ENCODE peak calls at places on chromosome 2, in seven cellular contexts. F, Z, P, N, C, G and S are unnamed samples.
A peak's percentile ranks its signal among the peaks of the same experiment; 100 is the strongest.

GRCh38 chr2:222127660-222128059 is 171.1 kb downstream of the PAX3 start:
- DNase-seq in G (no peak), N (no peak), C (no peak), F (no peak), P (no peak), Z (no peak), S (no peak)

GRCh38 chr2:226661789-226662545 is 137.7 kb downstream of the IRS1 start:
- DNase-seq in G (no peak), N (no peak), F (no peak), C (no peak), P (peak; percentile 80), Z (peak; percentile 15), S (no peak)

GRCh38 chr2:135785032-135785431 is 43.4 kb downstream of the UBXN4 start:
- DNase-seq in G (no peak), C (no peak), F (no peak), N (no peak), P (no peak), Z (no peak), S (no peak)

GRCh38 chr2:118224144-118224887 is 136.0 kb downstream of the INSIG2 start:
- DNase-seq in C (no peak), P (peak; percentile 53), N (peak; percentile 70), Z (no peak), F (peak; percentile 66), G (peak; percentile 61), S (no peak)

GRCh38 chr2:157302492-157303099 is 23.0 kb downstream of the ERMN start:
- DNase-seq in G (peak; percentile 80), C (no peak), F (no peak), Z (peak; percentile 28), N (peak; percentile 82), P (no peak), S (no peak)

GRCh38 chr2:131031431-131031841 is 61.8 kb downstream of the FAM168B start:
- DNase-seq in N (no peak), Z (no peak), G (no peak), P (no peak), F (no peak), C (no peak), S (no peak)

GRCh38 chr2:138779451-138780440 is at the start of gene NXPH2:
- DNase-seq in P (no peak), N (peak; percentile 79), C (no peak), Z (peak; percentile 14), G (peak; percentile 63), F (peak; percentile 58), S (no peak)

GRCh38 chr2:9288233-9288632 is 81.6 kb downstream of the ASAP2 start:
- DNase-seq in P (no peak), G (no peak), Z (no peak), N (no peak), C (no peak), F (no peak), S (no peak)

GRCh38 chr2:212484563-212485080 is 54.0 kb downstream of the ERBB4 start:
- DNase-seq in G (peak; percentile 35), C (no peak), N (peak; percentile 5), Z (no peak), P (no peak), F (no peak), S (no peak)

GRCh38 chr2:96760986-96761832 is 507 bp downstream of the CNNM4 start:
- DNase-seq in N (peak; percentile 51), F (peak; percentile 77), C (peak; percentile 68), P (no peak), Z (no peak), G (peak; percentile 45), S (peak; percentile 51)

GRCh38 chr2:77962943-77963342 is 440.8 kb upstream of the LRRTM4 start:
- DNase-seq in P (no peak), C (no peak), N (no peak), Z (no peak), G (no peak), F (no peak), S (no peak)

GRCh38 chr2:26739514-26739913 is 24.6 kb upstream of the SLC35F6 start:
- DNase-seq in C (no peak), Z (no peak), F (no peak), N (no peak), G (no peak), P (no peak), S (no peak)

DNA sequence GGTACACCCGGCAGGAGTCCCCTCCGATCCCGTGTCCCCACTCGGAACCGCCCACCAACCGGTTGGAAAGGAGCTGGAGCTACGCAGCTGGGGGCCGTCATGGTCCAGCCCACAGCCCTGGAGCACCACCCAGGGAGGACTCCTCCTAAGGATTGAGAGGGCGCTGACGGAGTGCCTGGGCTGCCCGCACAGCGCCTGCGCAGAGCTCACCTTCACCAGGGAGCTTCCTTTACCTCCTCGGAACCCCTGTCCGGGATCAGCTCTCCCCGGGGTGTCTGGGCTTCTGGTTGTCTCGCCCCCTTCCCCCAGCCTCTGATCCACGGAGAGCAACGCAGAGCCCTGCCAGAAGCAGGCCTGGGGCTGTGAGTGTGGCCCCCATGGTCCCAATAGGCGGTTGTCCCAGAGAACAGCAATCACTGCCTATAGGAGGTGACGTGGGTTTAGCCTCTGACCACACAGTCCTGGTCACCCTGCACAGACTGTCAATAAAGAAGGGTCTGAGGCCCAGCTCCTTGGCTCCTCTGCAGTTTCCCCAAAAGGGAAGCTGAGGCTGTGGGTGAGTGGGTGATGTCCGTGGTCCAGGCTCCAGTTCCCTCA is 14.6 kb downstream of the ALPG start:
- DNase-seq in C (no peak), Z (no peak), N (peak; percentile 33), G (peak; percentile 75), F (no peak), P (no peak), S (no peak)
- H3K4me3 ChIP-seq in C (peak overlapping the region; percentile 29), Z (no peak overlapping the region), N (peak overlapping the region; percentile 52), G (peak overlapping the region; percentile 91), F (no peak overlapping the region), P (no peak overlapping the region), S (no peak overlapping the region)

GRCh38 chr2:19371996-19372582 is 13.7 kb upstream of the OSR1 start:
- DNase-seq in C (no peak), Z (no peak), G (no peak), N (no peak), F (no peak), P (no peak), S (no peak)

GRCh38 chr2:19380532-19380931 is 22.1 kb upstream of the OSR1 start:
- DNase-seq in N (no peak), F (no peak), Z (peak; percentile 40), P (no peak), C (no peak), G (no peak), S (no peak)

GRCh38 chr2:19378939-19379338 is 20.5 kb upstream of the OSR1 start:
- DNase-seq in G (no peak), N (no peak), C (no peak), P (no peak), Z (no peak), F (no peak), S (no peak)

GRCh38 chr2:19373352-19373751 is 14.9 kb upstream of the OSR1 start:
- DNase-seq in P (no peak), G (no peak), F (no peak), N (no peak), C (no peak), Z (no peak), S (no peak)

GRCh38 chr2:19377717-19378116 is 19.3 kb upstream of the OSR1 start:
- DNase-seq in C (no peak), N (no peak), G (peak; percentile 45), P (no peak), F (no peak), Z (no peak), S (no peak)
- TF ChIP-seq CTCF in C (no peak), N (peak; percentile 47), G (peak; percentile 61), P (no peak), F (no peak), Z (no peak), S (no peak)

GRCh38 chr2:241860184-241861078 is 1.7 kb upstream of the PDCD1 start:
- DNase-seq in P (peak; percentile 57), F (peak; percentile 69), Z (peak; percentile 65), N (no peak), G (no peak), C (no peak), S (no peak)
- H3K27ac ChIP-seq in P (peak overlapping the region; percentile 70), F (peak overlapping the region; percentile 83), Z (peak overlapping the region; percentile 61), N (no peak overlapping the region), G (no peak overlapping the region), C (peak overlapping the region; percentile 63), S (peak overlapping the region; percentile 79)

GRCh38 chr2:187656123-187656522 is 101.9 kb upstream of the TFPI start:
- DNase-seq in N (no peak), C (no peak), P (no peak), F (no peak), G (no peak), Z (no peak), S (no peak)

GRCh38 chr2:187658952-187659525 is 104.8 kb upstream of the TFPI start:
- DNase-seq in N (peak; percentile 74), G (peak; percentile 80), C (no peak), Z (peak; percentile 13), F (no peak), P (no peak), S (no peak)

GRCh38 chr2:187654535-187654934 is 100.3 kb upstream of the TFPI start:
- DNase-seq in N (no peak), P (no peak), Z (no peak), G (peak; percentile 45), F (peak; percentile 44), C (peak; percentile 27), S (no peak)

GRCh38 chr2:187655001-187655400 is 100.8 kb upstream of the TFPI start:
- DNase-seq in Z (no peak), C (no peak), G (peak; percentile 12), P (no peak), N (no peak), F (no peak), S (no peak)
- H3K4me3 ChIP-seq in Z (no peak overlapping the region), C (no peak overlapping the region), G (peak overlapping the region; percentile 22), P (no peak overlapping the region), N (no peak overlapping the region), F (no peak overlapping the region), S (no peak overlapping the region)

GRCh38 chr2:42071762-42072161 is 23.9 kb downstream of the PKDCC start:
- DNase-seq in G (no peak), N (no peak), C (no peak), P (peak; percentile 72), F (no peak), Z (no peak), S (no peak)

GRCh38 chr2:42073739-42074138 is 25.9 kb downstream of the PKDCC start:
- DNase-seq in Z (no peak), N (no peak), C (no peak), F (no peak), G (no peak), P (no peak), S (no peak)

GRCh38 chr2:42068571-42069178 is 20.9 kb downstream of the PKDCC start:
- DNase-seq in C (no peak), N (no peak), G (no peak), F (no peak), P (no peak), Z (peak; percentile 74), S (no peak)

GRCh38 chr2:42074661-42075060 is 26.8 kb downstream of the PKDCC start:
- DNase-seq in G (peak; percentile 52), F (no peak), C (no peak), P (no peak), Z (no peak), N (no peak), S (no peak)

GRCh38 chr2:42072349-42073118 is 24.7 kb downstream of the PKDCC start:
- DNase-seq in Z (peak; percentile 69), F (peak; percentile 80), P (peak; percentile 95), G (peak; percentile 43), C (no peak), N (peak; percentile 55), S (no peak)
- TF ChIP-seq CTCF in Z (no peak), F (no peak), P (peak; percentile 25), G (no peak), C (no peak), N (no peak), S (no peak)